ENCODE peak calls at places on chromosomes 4 and X, in eight cellular contexts. U is HS-5; Y is stimulated activated CD4-positive, alpha-beta T cell treated with anti-CD3 and anti-CD28 coated beads, Interleukin-12 subunit alpha, Interleukin-12 subunit beta, amount 100 ng/mL, for 4 hours; X is RCC 7860; O is IMR-90; C is iPS DF 6.9; Z is fibroblast of villous mesenchyme; B is immature natural killer cell. R is an unnamed sample.

GRCh38 chr4:80036949-80037348 is 36.1 kb downstream of the ANTXR2 start:
- DNase-seq in U (peak; percentile 29), Y (no peak), X (no peak), O (peak; percentile 77), C (no peak), Z (peak; percentile 94), B (no peak), R (peak; percentile 50)

GRCh38 chr4:147052361-147052760 is 106.7 kb upstream of the TTC29 start:
- DNase-seq in U (no peak), Y (no peak), X (no peak), O (no peak), C (no peak), Z (no peak), B (no peak), R (no peak)

GRCh38 chr4:120005091-120005490 is 61.6 kb downstream of the MAD2L1 start:
- DNase-seq in U (no peak), Y (no peak), X (no peak), O (no peak), C (no peak), Z (no peak), B (no peak), R (no peak)

GRCh38 chr4:7381221-7381889 is 53.4 kb downstream of the PSAPL1 start:
- DNase-seq in U (no peak), Y (no peak), X (no peak), O (no peak), C (no peak), Z (no peak), B (no peak), R (no peak)

GRCh38 chr4:76589872-76590846 is 155.1 kb downstream of the SHROOM3 start:
- DNase-seq in U (peak; percentile 74), Y (no peak), X (peak; percentile 96), O (peak; percentile 92), C (peak; percentile 78), Z (peak; percentile 93), B (no peak), R (peak; percentile 95)

GRCh38 chr4:75018811-75019210 is 85.9 kb downstream of the PARM1 start:
- DNase-seq in U (no peak), Y (no peak), X (no peak), O (no peak), C (no peak), Z (no peak), B (no peak), R (no peak)

GRCh38 chr4:130306566-130306965 is 1210.6 kb downstream of the C4orf33 start:
- DNase-seq in U (no peak), Y (no peak), X (no peak), O (no peak), C (peak; percentile 31), Z (no peak), B (no peak), R (no peak)

GRCh38 chr4:185128272-185129119 is 14.6 kb upstream of the SLC25A4 start:
- DNase-seq in U (no peak), Y (no peak), X (no peak), O (no peak), C (no peak), Z (peak; percentile 16), B (no peak), R (peak; percentile 71)

GRCh38 chr4:88533937-88534750 is 10.6 kb upstream of the PYURF start:
- DNase-seq in U (peak; percentile 82), Y (no peak), X (peak; percentile 29), O (peak; percentile 94), C (no peak), Z (peak; percentile 75), B (no peak), R (no peak)

GRCh38 chr4:147550626-147551250 is 66.5 kb upstream of the TMEM184C start:
- DNase-seq in U (peak; percentile 36), Y (no peak), X (no peak), O (peak; percentile 95), C (no peak), Z (peak; percentile 52), B (no peak), R (no peak)

GRCh38 chrX:460823-461640 is 74.3 kb upstream of the PPP2R3B start:
- DNase-seq in U (no peak), Y (no peak), X (no peak), O (no peak), C (no peak), Z (no peak), B (no peak), R (no peak)

GRCh38 chr4:47839259-47839658 is 1.4 kb upstream of the CORIN start:
- DNase-seq in U (no peak), Y (peak; percentile 40), X (no peak), O (peak; percentile 62), C (no peak), Z (peak; percentile 79), B (no peak), R (peak; percentile 73)

GRCh38 chr4:24730256-24731001 is 64.9 kb upstream of the SOD3 start:
- DNase-seq in U (no peak), Y (no peak), X (no peak), O (peak; percentile 54), C (no peak), Z (no peak), B (no peak), R (no peak)

GRCh38 chr4:182531555-182532162 is 288.5 kb downstream of the TENM3 start:
- DNase-seq in U (no peak), Y (no peak), X (no peak), O (peak; percentile 65), C (no peak), Z (no peak), B (no peak), R (no peak)

GRCh38 chr4:106530034-106530361 is 161.4 kb upstream of the GIMD1 start:
- DNase-seq in U (no peak), Y (no peak), X (no peak), O (no peak), C (no peak), Z (no peak), B (no peak), R (no peak)

R was measured in left kidney.